ENCODE peak calls at places on chromosomes 5 and 9, in five cellular contexts. T is fibroblast of lung, Q is body of pancreas, P is prostate gland, X is suprapubic skin. D is an unnamed sample.

GRCh38 chr5:103546858-103547257 is 15.7 kb downstream of the NUDT12 start:
- DNase-seq in T (no peak), X (no peak), Q (no peak), P (no peak), D (no peak)

GRCh38 chr5:138665261-138665660 is 88.0 kb upstream of the CTNNA1 start:
- DNase-seq in P (no peak), Q (no peak), T (no peak), X (peak), D (no peak)

GRCh38 chr9:80948876-80949275 is 740.5 kb downstream of the TLE1 start:
- DNase-seq in T (no peak), P (no peak), Q (no peak), X (no peak), D (no peak)

GRCh38 chr5:133599044-133599443 is 13.3 kb downstream of the FSTL4 start:
- DNase-seq in Q (no peak), P (no peak), X (no peak), T (no peak), D (no peak)

GRCh38 chr5:9544502-9545300 is 1.2 kb downstream of the SEMA5A start:
- DNase-seq in T (peak), P (peak), Q (peak), X (peak), D (peak)

GRCh38 chr5:143244000-143244736 is 159.3 kb downstream of the NR3C1 start:
- DNase-seq in P (peak), T (peak), Q (peak), X (peak), D (peak)

GRCh38 chr9:82675102-82675501 is 387.8 kb downstream of the RASEF start:
- DNase-seq in Q (no peak), P (no peak), T (no peak), X (no peak), D (no peak)

GRCh38 chr5:113378960-113379541 is 55.7 kb downstream of the TSSK1B start:
- DNase-seq in T (peak), P (peak), X (no peak), Q (peak), D (peak)

GRCh38 chr9:21395778-21396717 is 10.8 kb upstream of the IFNA2 start:
- DNase-seq in Q (peak), T (peak), X (no peak), P (peak), D (peak)

GRCh38 chr5:105907016-105907415 is 1763.7 kb downstream of the EFNA5 start:
- DNase-seq in P (no peak), X (no peak), T (peak), Q (no peak), D (no peak)

GRCh38 chr5:29568028-29568427 is 1625.5 kb upstream of the CDH6 start:
- DNase-seq in P (no peak), Q (no peak), T (no peak), X (no peak), D (no peak)

GRCh38 chr9:95980262-95981125 is 105.0 kb downstream of the ERCC6L2 start:
- DNase-seq in Q (no peak), X (no peak), P (no peak), T (peak), D (no peak)

GRCh38 chr9:113581865-113582697 is 118.6 kb downstream of the RGS3 start:
- DNase-seq in X (no peak), P (peak), Q (peak), T (peak), D (no peak)

GRCh38 chr5:76733049-76733417 is 17.1 kb downstream of the F2R start:
- DNase-seq in P (no peak), T (no peak), Q (no peak), X (no peak), D (no peak)

GRCh38 chr5:89711526-89711925 is 698.0 kb downstream of the CETN3 start:
- DNase-seq in Q (no peak), P (no peak), X (no peak), T (no peak), D (no peak)

GRCh38 chr9:100011062-100011681 is 87.6 kb downstream of the ERP44 start:
- DNase-seq in T (peak), X (no peak), P (no peak), Q (peak), D (peak)

GRCh38 chr9:125532812-125533594 is 174.0 kb downstream of the MAPKAP1 start:
- DNase-seq in X (no peak), P (no peak), T (no peak), Q (no peak), D (no peak)

GRCh38 chr9:131640438-131641181 is 95.3 kb downstream of the PRRT1B start:
- DNase-seq in T (no peak), Q (no peak), P (no peak), X (no peak), D (no peak)

GRCh38 chr9:93304574-93305496 is 120.9 kb downstream of the WNK2 start:
- DNase-seq in P (peak), Q (peak), X (peak), T (peak), D (peak)

GRCh38 chr9:98851730-98852462 is 44.4 kb downstream of the GALNT12 start:
- DNase-seq in T (no peak), Q (no peak), X (no peak), P (no peak), D (no peak)

GRCh38 chr9:98850851-98851729 is 43.6 kb downstream of the GALNT12 start:
- DNase-seq in P (no peak), X (no peak), Q (no peak), T (no peak), D (no peak)

GRCh38 chr9:98846081-98846480 is 38.6 kb downstream of the GALNT12 start:
- DNase-seq in X (no peak), Q (no peak), P (no peak), T (no peak), D (no peak)

GRCh38 chr9:98846879-98847278 is 39.4 kb downstream of the GALNT12 start:
- DNase-seq in X (no peak), Q (no peak), T (peak), P (no peak), D (no peak)

GRCh38 chr9:98848450-98849149 is 41.1 kb downstream of the GALNT12 start:
- DNase-seq in X (peak), T (peak), Q (peak), P (peak), D (peak)
- H3K27ac ChIP-seq in X (no peak), T (no peak), Q (peak), P (peak), D (peak)

DNA sequence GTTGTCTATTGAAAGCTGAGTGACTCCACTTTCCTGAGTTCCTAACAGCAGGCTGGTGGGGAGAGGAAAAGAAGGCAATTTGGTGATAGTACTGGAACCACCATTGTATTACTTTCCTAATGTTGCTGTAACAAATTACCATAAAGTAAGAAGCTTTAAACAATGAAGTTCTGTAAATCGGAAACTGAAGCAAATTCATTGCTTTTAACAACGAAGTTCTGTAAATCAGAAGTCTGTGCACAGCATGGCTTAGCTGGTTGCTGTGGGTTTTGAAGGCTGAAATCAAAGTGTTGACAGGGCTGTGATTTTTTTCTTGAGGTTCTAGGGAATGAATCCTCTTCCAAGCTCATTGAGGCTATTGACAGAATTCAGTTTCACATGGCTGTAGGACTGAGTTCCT is 72.3 kb downstream of the SLC44A1 start:
- DNase-seq in X (no peak), P (no peak), T (no peak), Q (no peak), D (no peak)
- H3K27ac ChIP-seq in X (no peak), P (no peak), T (no peak), Q (no peak), D (no peak)

GRCh38 chr9:122080986-122081385 is 12.1 kb downstream of the TTLL11 start:
- DNase-seq in P (no peak), X (no peak), Q (no peak), T (peak), D (no peak)

GRCh38 chr9:122078557-122078956 is 14.6 kb downstream of the TTLL11 start:
- DNase-seq in X (no peak), Q (no peak), P (no peak), T (no peak), D (no peak)

GRCh38 chr9:122076117-122076516 is 17.0 kb downstream of the TTLL11 start:
- DNase-seq in X (no peak), Q (no peak), P (no peak), T (no peak), D (no peak)

GRCh38 chr9:122075135-122076030 is 17.7 kb downstream of the TTLL11 start:
- DNase-seq in Q (no peak), X (no peak), T (no peak), P (no peak), D (peak)

DNA sequence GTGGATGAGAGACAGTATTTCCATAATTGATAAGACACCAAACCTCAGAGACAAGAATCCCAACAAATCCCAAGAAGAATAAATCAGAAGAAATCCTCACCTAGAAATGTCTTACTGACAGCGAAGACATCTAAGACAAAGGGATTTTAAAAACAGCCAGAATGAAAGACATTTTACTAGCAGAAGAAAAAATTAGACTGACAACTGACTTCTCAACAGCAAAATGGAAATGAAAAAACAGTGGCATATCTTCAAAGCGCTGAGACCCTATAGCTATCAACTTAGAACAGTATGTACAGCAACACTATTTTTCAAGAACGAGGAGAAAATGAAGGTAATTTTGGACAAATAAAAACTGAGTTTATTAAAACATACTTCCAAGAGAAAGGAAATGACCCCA is 16.3 kb downstream of the TTLL11 start:
- DNase-seq in X (no peak), Q (no peak), P (no peak), T (no peak), D (no peak)
- H3K27ac ChIP-seq in X (no peak), Q (no peak), P (no peak), T (no peak), D (no peak)

GRCh38 chr9:127131871-127132270 is 9.4 kb upstream of the ANGPTL2 start:
- DNase-seq in T (peak), X (peak), P (no peak), Q (no peak), D (no peak)

GRCh38 chr9:127135056-127135745 is 12.8 kb upstream of the ANGPTL2 start:
- DNase-seq in T (no peak), Q (no peak), P (no peak), X (peak), D (no peak)

GRCh38 chr9:127132375-127132774 is 9.9 kb upstream of the ANGPTL2 start:
- DNase-seq in X (peak), P (no peak), T (no peak), Q (no peak), D (no peak)

GRCh38 chr9:127132921-127133647 is 10.6 kb upstream of the ANGPTL2 start:
- DNase-seq in P (peak), X (peak), T (peak), Q (no peak), D (peak)

GRCh38 chr9:127133739-127134167 is 11.3 kb upstream of the ANGPTL2 start:
- DNase-seq in T (peak), Q (no peak), X (peak), P (peak), D (peak)
- H3K27ac ChIP-seq in T (peak), Q (peak), X (peak), P (peak), D (peak)

DNA sequence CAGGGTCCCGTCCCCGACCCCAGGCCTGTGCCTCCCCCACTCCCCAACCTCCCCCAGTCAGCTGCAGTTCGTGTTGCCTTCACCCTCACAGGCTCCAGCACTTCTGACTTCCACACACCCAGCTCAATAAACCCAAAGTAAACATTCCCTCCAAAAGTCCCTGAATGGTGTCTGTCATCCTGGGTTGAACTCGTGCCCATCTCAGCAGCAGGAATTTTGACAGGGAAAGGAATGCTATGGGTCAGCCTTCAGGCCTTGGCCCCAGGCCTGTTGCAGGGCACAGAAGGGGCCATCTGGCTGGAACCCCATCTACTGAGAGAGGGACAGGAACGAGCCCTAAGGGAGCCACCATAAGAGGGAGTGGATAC is 29.6 kb upstream of the CNOT6 start:
- DNase-seq in Q (no peak), P (no peak), X (peak), T (no peak), D (no peak)
- H3K27ac ChIP-seq in Q (no peak), P (no peak), X (no peak), T (no peak), D (no peak)

GRCh38 chr9:34428325-34428958 is 29.9 kb downstream of the FAM219A start:
- DNase-seq in Q (no peak), P (no peak), X (no peak), T (peak), D (no peak)
- H3K27ac ChIP-seq in Q (no peak), P (no peak), X (no peak), T (no peak), D (no peak)

GRCh38 chr5:154367101-154367500 is 78.7 kb upstream of the SAP30L start:
- DNase-seq in Q (no peak), T (peak), P (no peak), X (no peak), D (no peak)
- H3K27ac ChIP-seq in Q (peak), T (peak), P (no peak), X (peak), D (peak)

GRCh38 chr5:119307170-119307569 is 48.6 kb upstream of the TNFAIP8 start:
- DNase-seq in P (no peak), Q (no peak), T (no peak), X (no peak), D (no peak)
- H3K27ac ChIP-seq in P (no peak), Q (no peak), T (no peak), X (no peak), D (no peak)

GRCh38 chr5:67249590-67249895 is 52.9 kb upstream of the CD180 start:
- DNase-seq in P (no peak), X (no peak), Q (no peak), T (no peak), D (no peak)
- H3K27ac ChIP-seq in P (peak), X (peak), Q (no peak), T (no peak), D (peak)

DNA sequence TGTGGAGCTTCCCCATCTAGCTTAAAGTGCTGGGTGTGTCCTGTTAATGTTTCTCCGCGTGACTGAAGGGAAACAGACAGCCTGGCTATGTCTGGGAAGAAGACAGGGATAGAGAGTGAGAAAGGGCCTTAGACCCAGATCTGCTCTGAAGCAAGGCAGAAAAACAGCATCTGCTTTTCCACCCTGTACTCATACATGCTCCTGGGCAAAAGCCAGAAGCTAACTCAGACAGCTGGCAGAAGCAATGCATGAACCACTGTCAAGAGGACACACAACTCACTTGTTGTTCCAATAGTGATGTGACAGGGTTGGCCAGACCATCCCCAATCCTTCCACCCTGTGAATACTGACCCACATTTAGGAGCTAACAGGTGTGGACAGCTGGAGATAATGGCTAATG is 63.3 kb downstream of the DPYSL3 start:
- DNase-seq in T (peak), Q (no peak), X (no peak), P (no peak), D (peak)
- H3K27ac ChIP-seq in T (no peak), Q (no peak), X (peak), P (peak), D (no peak)